ENCODE peak calls at places on chromosomes 13 and 19, in six cellular contexts. E, X, R, C, Z and T are unnamed samples.

GRCh38 chr19:16594681-16595091 is 22.5 kb upstream of the SLC35E1 start:
- DNase-seq in X (no peak), R (no peak), Z (no peak), C (no peak), E (no peak), T (no peak)

GRCh38 chr13:83794627-83795026 is 87.6 kb downstream of the SLITRK1 start:
- DNase-seq in R (no peak), E (no peak), Z (no peak), X (no peak), C (no peak), T (no peak)

GRCh38 chr19:16445238-16446107 is 26.3 kb downstream of the EPS15L1 start:
- DNase-seq in E (no peak), R (no peak), X (no peak), Z (peak), C (no peak), T (no peak)

GRCh38 chr13:77475345-77476084 is 60.0 kb upstream of the SCEL start:
- DNase-seq in X (no peak), Z (no peak), E (no peak), R (no peak), C (no peak), T (peak)

GRCh38 chr19:2461751-2462634 is 5.2 kb upstream of the LMNB2 start:
- DNase-seq in R (peak), Z (peak), X (peak), E (no peak), C (peak), T (peak)

GRCh38 chr19:10602330-10603083 is 15.4 kb upstream of the AP1M2 start:
- DNase-seq in C (peak), X (peak), E (no peak), R (peak), Z (peak), T (peak)

GRCh38 chr13:95754069-95754468 is 77.1 kb downstream of the DNAJC3 start:
- DNase-seq in R (no peak), C (no peak), X (no peak), Z (no peak), E (no peak), T (no peak)

GRCh38 chr13:40933508-40933907 is 85.6 kb downstream of the ELF1 start:
- DNase-seq in Z (no peak), R (no peak), C (no peak), X (no peak), E (no peak), T (no peak)

GRCh38 chr13:28340272-28340793 is 154.6 kb downstream of the FLT1 start:
- DNase-seq in C (no peak), Z (no peak), R (no peak), E (no peak), X (no peak), T (no peak)

GRCh38 chr13:81493144-81493543 is 1152.2 kb upstream of the SPRY2 start:
- DNase-seq in Z (no peak), E (no peak), C (no peak), R (no peak), X (no peak), T (no peak)

GRCh38 chr13:75135325-75135825 is 346.6 kb downstream of the TBC1D4 start:
- DNase-seq in Z (no peak), E (peak), C (no peak), X (no peak), R (no peak), T (no peak)

GRCh38 chr13:18996627-18997051 is 185.0 kb downstream of the TUBA3C start:
- DNase-seq in C (no peak), X (no peak), Z (no peak), R (no peak), E (no peak), T (no peak)

GRCh38 chr13:76387561-76387960 is 498.6 kb downstream of the KCTD12 start:
- DNase-seq in E (no peak), Z (no peak), C (no peak), X (no peak), R (no peak), T (no peak)

GRCh38 chr19:54507824-54508223 is 5.2 kb downstream of the LAIR2 start:
- DNase-seq in X (no peak), C (no peak), R (no peak), E (no peak), Z (no peak), T (no peak)

GRCh38 chr13:45350152-45350551 is 9.2 kb upstream of the TPT1 start:
- DNase-seq in E (no peak), X (no peak), Z (no peak), R (no peak), C (no peak), T (no peak)

GRCh38 chr13:66660013-66660804 is 569.9 kb downstream of the PCDH9 start:
- DNase-seq in X (no peak), C (no peak), R (no peak), Z (no peak), E (no peak), T (no peak)

GRCh38 chr13:84137292-84137691 is 255.0 kb upstream of the SLITRK1 start:
- DNase-seq in C (no peak), Z (no peak), R (no peak), E (peak), X (no peak), T (no peak)

GRCh38 chr13:110525328-110526319 is 35.9 kb downstream of the RAB20 start:
- DNase-seq in E (no peak), Z (no peak), R (no peak), X (no peak), C (peak), T (peak)

GRCh38 chr19:35793381-35794165 is 18.2 kb downstream of the ARHGAP33 start:
- DNase-seq in C (no peak), E (no peak), R (no peak), X (no peak), Z (no peak), T (no peak)

GRCh38 chr13:107348471-107348870 is 780.5 kb upstream of the ARGLU1 start:
- DNase-seq in C (no peak), R (no peak), X (no peak), Z (no peak), E (no peak), T (no peak)

GRCh38 chr13:77896977-77897376 is 21.7 kb downstream of the EDNRB start:
- DNase-seq in C (no peak), X (no peak), R (no peak), E (no peak), Z (no peak), T (no peak)

GRCh38 chr19:38213469-38213868 is 10.6 kb downstream of the DPF1 start:
- DNase-seq in E (no peak), X (no peak), R (no peak), Z (no peak), C (no peak), T (no peak)

GRCh38 chr13:48874165-48874564 is 101.5 kb upstream of the FNDC3A start:
- DNase-seq in Z (no peak), E (no peak), R (peak), C (peak), X (no peak), T (no peak)

GRCh38 chr19:50496189-50497029 is 14.6 kb downstream of the JOSD2 start:
- DNase-seq in X (no peak), E (no peak), C (peak), Z (no peak), R (peak), T (peak)

GRCh38 chr13:107977175-107977574 is 238.2 kb downstream of the LIG4 start:
- DNase-seq in R (no peak), X (no peak), Z (no peak), C (no peak), E (no peak), T (no peak)

GRCh38 chr13:48006396-48006795 is 5.3 kb upstream of the SUCLA2 start:
- DNase-seq in E (peak), R (no peak), X (no peak), Z (no peak), C (no peak), T (no peak)

GRCh38 chr19:48681127-48681470 is 8.3 kb upstream of the NTN5 start:
- DNase-seq in Z (no peak), R (no peak), C (no peak), X (peak), E (peak), T (no peak)

GRCh38 chr13:92804346-92804745 is 422.3 kb upstream of the GPC6 start:
- DNase-seq in Z (no peak), X (no peak), C (no peak), E (peak), R (no peak), T (no peak)

GRCh38 chr19:31570718-31571117 is 221.5 kb upstream of the TSHZ3 start:
- DNase-seq in C (no peak), E (no peak), Z (no peak), X (no peak), R (no peak), T (no peak)

GRCh38 chr19:35436477-35437141 is 11.4 kb upstream of the FFAR2 start:
- DNase-seq in C (peak), X (peak), R (peak), Z (no peak), E (no peak), T (peak)

DNA sequence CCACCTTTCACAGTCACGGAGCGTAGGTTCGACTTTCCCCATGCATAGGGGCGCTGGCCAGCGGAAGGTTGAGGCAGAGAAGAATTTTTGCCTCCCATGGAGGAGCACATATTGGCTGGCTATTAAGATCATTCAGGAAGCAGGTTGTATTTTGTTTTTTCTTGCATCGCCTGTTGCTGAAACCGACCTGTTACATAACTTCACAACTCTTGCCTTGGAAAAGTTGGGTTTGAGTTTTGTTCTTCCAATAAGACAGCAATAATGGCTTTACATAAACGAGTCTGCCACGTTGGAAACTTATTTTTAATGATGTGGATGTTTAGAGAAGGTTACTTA is 1.4 kb downstream of the UPF1 start:
- DNase-seq in R (no peak), X (no peak), Z (no peak), E (no peak), C (no peak), T (no peak)
- TF ChIP-seq CTCF in R (no peak), X (no peak), Z (no peak), E (no peak), C (no peak), T (no peak)

GRCh38 chr19:18158471-18158870 is 5.5 kb downstream of the PIK3R2 start:
- DNase-seq in X (no peak), R (no peak), C (no peak), Z (no peak), E (no peak), T (no peak)

GRCh38 chr19:18157465-18158063 is 4.6 kb downstream of the PIK3R2 start:
- DNase-seq in Z (no peak), R (no peak), C (no peak), E (no peak), X (peak), T (no peak)

GRCh38 chr19:18155095-18156087 is 2.4 kb downstream of the PIK3R2 start:
- DNase-seq in R (no peak), X (peak), E (no peak), C (no peak), Z (no peak), T (no peak)

GRCh38 chr19:18156841-18157464 is 4.0 kb downstream of the PIK3R2 start:
- DNase-seq in Z (no peak), R (peak), E (peak), C (peak), X (peak), T (peak)

GRCh38 chr19:18156268-18156667 is 3.3 kb downstream of the PIK3R2 start:
- DNase-seq in E (no peak), R (no peak), C (no peak), X (no peak), Z (no peak), T (no peak)
- TF ChIP-seq CTCF in E (no peak), R (no peak), C (no peak), X (no peak), Z (no peak), T (no peak)

GRCh38 chr13:85255978-85256377 is 543.2 kb downstream of the SLITRK6 start:
- DNase-seq in R (no peak), Z (no peak), C (no peak), E (no peak), X (no peak), T (no peak)
- TF ChIP-seq CTCF in R (no peak), Z (no peak), C (no peak), E (no peak), X (no peak), T (no peak)

DNA sequence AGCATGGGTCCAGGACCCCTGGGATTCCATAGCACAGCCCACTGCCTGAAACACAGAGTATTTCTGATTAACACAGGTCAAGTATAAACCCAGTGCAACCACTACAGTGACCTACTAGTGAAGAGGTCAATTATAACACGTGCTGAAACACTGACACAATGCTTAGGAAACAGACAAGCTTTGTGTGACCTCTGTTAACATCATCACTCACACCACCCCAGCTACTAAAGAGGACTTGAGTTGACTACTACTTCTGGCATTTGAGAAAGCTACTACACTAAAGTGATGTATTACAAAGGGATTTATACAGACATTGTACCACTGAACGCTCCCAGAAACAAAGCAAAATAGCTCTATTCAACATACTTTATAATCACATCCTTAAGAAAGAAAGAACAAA is 1935.9 kb upstream of the PCDH20 start:
- DNase-seq in C (no peak), Z (no peak), R (no peak), E (no peak), X (no peak), T (no peak)
- TF ChIP-seq CTCF in C (no peak), Z (no peak), R (no peak), E (no peak), X (no peak), T (no peak)

GRCh38 chr19:18408053-18408476 is 10.6 kb upstream of the LRRC25 start:
- DNase-seq in C (peak), Z (peak), X (no peak), R (no peak), E (no peak), T (peak)
- TF ChIP-seq CTCF in C (no peak), Z (no peak), X (no peak), R (peak), E (peak), T (no peak)

GRCh38 chr19:47122359-47123335 is 8.0 kb upstream of the SAE1 start:
- DNase-seq in Z (no peak), X (no peak), R (peak), E (no peak), C (no peak), T (no peak)

GRCh38 chr19:47124937-47125668 is 5.5 kb upstream of the SAE1 start:
- DNase-seq in Z (no peak), E (no peak), X (no peak), C (no peak), R (peak), T (no peak)

GRCh38 chr19:47123406-47123805 is 7.2 kb upstream of the SAE1 start:
- DNase-seq in C (no peak), E (no peak), X (no peak), Z (no peak), R (no peak), T (no peak)

GRCh38 chr19:47125669-47125938 is 5.0 kb upstream of the SAE1 start:
- DNase-seq in E (no peak), R (no peak), X (no peak), Z (no peak), C (no peak), T (no peak)

DNA sequence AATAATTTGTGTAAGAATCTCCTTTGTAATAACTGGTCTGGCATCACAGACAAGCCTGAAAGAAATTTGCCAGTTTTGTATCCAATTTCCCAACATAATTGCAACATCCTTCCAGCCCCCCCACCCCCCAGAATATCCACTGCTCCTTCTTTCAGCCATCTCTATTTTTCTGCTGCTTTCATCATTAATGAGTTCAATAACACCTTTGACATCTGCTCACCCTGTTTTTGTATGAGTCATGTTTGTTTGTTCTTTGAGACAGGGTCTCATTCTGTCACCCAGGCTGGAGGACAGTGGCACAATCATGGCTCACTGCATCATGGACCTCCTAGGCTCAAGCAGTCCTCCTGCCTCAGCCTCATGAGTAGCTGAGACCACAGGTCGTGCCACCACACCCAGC is 6.9 kb upstream of the ZC3H4 start:
- DNase-seq in R (no peak), C (no peak), Z (no peak), X (no peak), E (no peak), T (no peak)
- TF ChIP-seq CTCF in R (no peak), C (no peak), Z (no peak), X (no peak), E (no peak), T (no peak)